ENCODE peak calls at places on chromosomes 1 and 21, in nine cellular contexts. One of them, this sample, is unnamed.

GRCh38 chr1:20125091-20125490 is 5.8 kb upstream of the PLA2G2D start:
- DNase-seq in osteocyte: no peak
- DNase-seq in AG04450: no peak
- DNase-seq in neural progenitor cell: no peak
- DNase-seq in heart left ventricle: no peak
- DNase-seq in fibroblast of pulmonary artery: no peak
- DNase-seq in GM12865: no peak
- DNase-seq in HCT116: no peak
- DNase-seq in mesothelial cell of epicardium: no peak
- DNase-seq in this sample: no peak

GRCh38 chr1:5994713-5995621 is 2.7 kb upstream of the NPHP4 start:
- DNase-seq in mesothelial cell of epicardium: no peak
- DNase-seq in heart left ventricle: peak; percentile 35
- DNase-seq in HCT116: no peak
- DNase-seq in osteocyte: no peak
- DNase-seq in AG04450: no peak
- DNase-seq in fibroblast of pulmonary artery: no peak
- DNase-seq in GM12865: peak; percentile 79
- DNase-seq in neural progenitor cell: no peak
- DNase-seq in this sample: peak; percentile 69

GRCh38 chr1:153439273-153439672 is 21.2 kb downstream of the S100A7 start:
- DNase-seq in AG04450: no peak
- DNase-seq in heart left ventricle: no peak
- DNase-seq in fibroblast of pulmonary artery: no peak
- DNase-seq in mesothelial cell of epicardium: no peak
- DNase-seq in GM12865: no peak
- DNase-seq in HCT116: no peak
- DNase-seq in neural progenitor cell: no peak
- DNase-seq in osteocyte: peak; percentile 78
- DNase-seq in this sample: no peak

GRCh38 chr1:11330411-11330810 is 57.4 kb downstream of the UBIAD1 start:
- DNase-seq in fibroblast of pulmonary artery: no peak
- DNase-seq in HCT116: no peak
- DNase-seq in AG04450: no peak
- DNase-seq in mesothelial cell of epicardium: no peak
- DNase-seq in GM12865: no peak
- DNase-seq in heart left ventricle: no peak
- DNase-seq in neural progenitor cell: no peak
- DNase-seq in osteocyte: no peak
- DNase-seq in this sample: no peak

GRCh38 chr1:902802-903201 is 20.9 kb upstream of the SAMD11 start:
- DNase-seq in heart left ventricle: no peak
- DNase-seq in GM12865: peak; percentile 0
- DNase-seq in osteocyte: no peak
- DNase-seq in neural progenitor cell: peak; percentile 1
- DNase-seq in AG04450: no peak
- DNase-seq in HCT116: no peak
- DNase-seq in fibroblast of pulmonary artery: no peak
- DNase-seq in mesothelial cell of epicardium: no peak
- DNase-seq in this sample: peak; percentile 3

GRCh38 chr1:112114540-112114939 is 125.1 kb upstream of the KCND3 start:
- DNase-seq in HCT116: no peak
- DNase-seq in AG04450: no peak
- DNase-seq in heart left ventricle: no peak
- DNase-seq in osteocyte: no peak
- DNase-seq in GM12865: peak; percentile 1
- DNase-seq in fibroblast of pulmonary artery: no peak
- DNase-seq in mesothelial cell of epicardium: no peak
- DNase-seq in neural progenitor cell: no peak
- DNase-seq in this sample: no peak

GRCh38 chr1:50416553-50417453 is 6.4 kb downstream of the DMRTA2 start:
- DNase-seq in mesothelial cell of epicardium: no peak
- DNase-seq in heart left ventricle: no peak
- DNase-seq in AG04450: no peak
- DNase-seq in HCT116: no peak
- DNase-seq in GM12865: no peak
- DNase-seq in fibroblast of pulmonary artery: no peak
- DNase-seq in neural progenitor cell: peak; percentile 61
- DNase-seq in osteocyte: no peak
- DNase-seq in this sample: no peak

GRCh38 chr1:4553761-4554160 is 100.6 kb upstream of the AJAP1 start:
- DNase-seq in HCT116: no peak
- DNase-seq in osteocyte: peak; percentile 44
- DNase-seq in neural progenitor cell: no peak
- DNase-seq in heart left ventricle: no peak
- DNase-seq in mesothelial cell of epicardium: no peak
- DNase-seq in fibroblast of pulmonary artery: no peak
- DNase-seq in AG04450: no peak
- DNase-seq in GM12865: no peak
- DNase-seq in this sample: no peak

GRCh38 chr1:9598316-9598700 is 9.6 kb downstream of the TMEM201 start:
- DNase-seq in neural progenitor cell: no peak
- DNase-seq in AG04450: no peak
- DNase-seq in heart left ventricle: no peak
- DNase-seq in HCT116: no peak
- DNase-seq in GM12865: no peak
- DNase-seq in fibroblast of pulmonary artery: no peak
- DNase-seq in mesothelial cell of epicardium: no peak
- DNase-seq in osteocyte: no peak
- DNase-seq in this sample: no peak

GRCh38 chr1:1068374-1069060 is 5.6 kb downstream of the RNF223 start:
- DNase-seq in HCT116: no peak
- DNase-seq in GM12865: peak; percentile 37
- DNase-seq in heart left ventricle: no peak
- DNase-seq in osteocyte: no peak
- DNase-seq in fibroblast of pulmonary artery: no peak
- DNase-seq in neural progenitor cell: peak; percentile 52
- DNase-seq in mesothelial cell of epicardium: no peak
- DNase-seq in AG04450: no peak
- DNase-seq in this sample: peak; percentile 88

GRCh38 chr1:233105225-233105624 is 154.8 kb downstream of the NTPCR start:
- DNase-seq in fibroblast of pulmonary artery: peak; percentile 63
- DNase-seq in HCT116: no peak
- DNase-seq in osteocyte: no peak
- DNase-seq in neural progenitor cell: no peak
- DNase-seq in mesothelial cell of epicardium: no peak
- DNase-seq in AG04450: no peak
- DNase-seq in heart left ventricle: no peak
- DNase-seq in GM12865: no peak
- DNase-seq in this sample: no peak

GRCh38 chr1:155570593-155570990 is 8.0 kb upstream of the ASH1L start:
- DNase-seq in osteocyte: no peak
- DNase-seq in GM12865: no peak
- DNase-seq in mesothelial cell of epicardium: no peak
- DNase-seq in neural progenitor cell: no peak
- DNase-seq in fibroblast of pulmonary artery: peak; percentile 18
- DNase-seq in HCT116: no peak
- DNase-seq in heart left ventricle: no peak
- DNase-seq in AG04450: no peak
- DNase-seq in this sample: no peak

GRCh38 chr21:45287438-45288391 is at the start of gene POFUT2:
- DNase-seq in mesothelial cell of epicardium: peak; percentile 98
- DNase-seq in fibroblast of pulmonary artery: peak; percentile 96
- DNase-seq in AG04450: peak; percentile 87
- DNase-seq in neural progenitor cell: peak; percentile 99
- DNase-seq in HCT116: peak; percentile 85
- DNase-seq in osteocyte: peak; percentile 100
- DNase-seq in heart left ventricle: peak; percentile 98
- DNase-seq in GM12865: peak; percentile 97
- DNase-seq in this sample: peak; percentile 100

GRCh38 chr1:44246806-44247205 is 33.5 kb downstream of the DMAP1 start:
- DNase-seq in fibroblast of pulmonary artery: no peak
- DNase-seq in osteocyte: no peak
- DNase-seq in HCT116: no peak
- DNase-seq in neural progenitor cell: no peak
- DNase-seq in GM12865: no peak
- DNase-seq in mesothelial cell of epicardium: no peak
- DNase-seq in heart left ventricle: no peak
- DNase-seq in AG04450: no peak
- DNase-seq in this sample: no peak

GRCh38 chr21:17463441-17463840 is 49.4 kb upstream of the CXADR start:
- DNase-seq in heart left ventricle: no peak
- DNase-seq in HCT116: no peak
- DNase-seq in fibroblast of pulmonary artery: peak; percentile 92
- DNase-seq in AG04450: peak; percentile 76
- DNase-seq in mesothelial cell of epicardium: no peak
- DNase-seq in neural progenitor cell: peak; percentile 64
- DNase-seq in osteocyte: no peak
- DNase-seq in GM12865: no peak
- DNase-seq in this sample: no peak

GRCh38 chr1:34057347-34057746 is 107.7 kb downstream of the CSMD2 start:
- DNase-seq in mesothelial cell of epicardium: no peak
- DNase-seq in heart left ventricle: peak; percentile 44
- DNase-seq in AG04450: no peak
- DNase-seq in fibroblast of pulmonary artery: no peak
- DNase-seq in osteocyte: no peak
- DNase-seq in HCT116: no peak
- DNase-seq in neural progenitor cell: peak; percentile 54
- DNase-seq in GM12865: no peak
- DNase-seq in this sample: no peak

GRCh38 chr1:33424610-33425009 is 6.3 kb downstream of the PHC2 start:
- DNase-seq in fibroblast of pulmonary artery: no peak
- DNase-seq in GM12865: no peak
- DNase-seq in HCT116: no peak
- DNase-seq in osteocyte: no peak
- DNase-seq in mesothelial cell of epicardium: no peak
- DNase-seq in AG04450: no peak
- DNase-seq in heart left ventricle: no peak
- DNase-seq in neural progenitor cell: no peak
- DNase-seq in this sample: no peak

GRCh38 chr1:234656981-234657651 is 47.1 kb upstream of the IRF2BP2 start:
- DNase-seq in osteocyte: no peak
- DNase-seq in heart left ventricle: no peak
- DNase-seq in mesothelial cell of epicardium: no peak
- DNase-seq in fibroblast of pulmonary artery: peak; percentile 88
- DNase-seq in AG04450: peak; percentile 75
- DNase-seq in neural progenitor cell: no peak
- DNase-seq in GM12865: peak; percentile 41
- DNase-seq in HCT116: peak; percentile 86
- DNase-seq in this sample: peak; percentile 32
- TF ChIP-seq CTCF in osteocyte: no peak
- TF ChIP-seq CTCF in heart left ventricle: no peak
- TF ChIP-seq CTCF in mesothelial cell of epicardium: no peak
- TF ChIP-seq CTCF in fibroblast of pulmonary artery: peak; percentile 7
- TF ChIP-seq CTCF in AG04450: no peak
- TF ChIP-seq CTCF in neural progenitor cell: no peak
- TF ChIP-seq CTCF in GM12865: no peak
- TF ChIP-seq CTCF in HCT116: no peak
- TF ChIP-seq CTCF in this sample: no peak

GRCh38 chr1:88088481-88088880 is 595.6 kb upstream of the PKN2 start:
- DNase-seq in HCT116: no peak
- DNase-seq in fibroblast of pulmonary artery: no peak
- DNase-seq in osteocyte: no peak
- DNase-seq in heart left ventricle: peak; percentile 27
- DNase-seq in mesothelial cell of epicardium: no peak
- DNase-seq in neural progenitor cell: peak; percentile 43
- DNase-seq in AG04450: no peak
- DNase-seq in GM12865: no peak
- DNase-seq in this sample: no peak

DNA sequence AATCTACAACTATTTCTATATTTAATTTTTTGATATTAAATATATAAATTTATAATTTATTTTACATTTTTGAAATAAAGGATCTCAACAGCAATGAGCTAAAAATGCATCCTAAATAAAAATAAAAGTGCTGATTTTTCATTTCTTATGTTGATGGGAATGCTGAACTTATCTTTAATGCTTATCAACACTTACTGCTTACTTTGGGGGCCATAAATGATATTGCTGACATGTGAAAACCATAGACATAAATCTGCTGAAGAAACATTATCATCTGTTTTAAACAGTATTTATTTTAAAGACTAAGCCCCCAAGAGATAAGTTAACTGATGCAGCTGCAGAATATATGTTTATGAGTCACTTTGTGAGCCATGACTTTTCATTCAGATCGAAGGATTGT is 594.1 kb upstream of the PKN2 start:
- DNase-seq in HCT116: no peak
- DNase-seq in GM12865: no peak
- DNase-seq in neural progenitor cell: no peak
- DNase-seq in fibroblast of pulmonary artery: no peak
- DNase-seq in AG04450: no peak
- DNase-seq in heart left ventricle: no peak
- DNase-seq in osteocyte: no peak
- DNase-seq in mesothelial cell of epicardium: no peak
- DNase-seq in this sample: no peak
- TF ChIP-seq CTCF in HCT116: no peak
- TF ChIP-seq CTCF in GM12865: no peak
- TF ChIP-seq CTCF in neural progenitor cell: no peak
- TF ChIP-seq CTCF in fibroblast of pulmonary artery: no peak
- TF ChIP-seq CTCF in AG04450: no peak
- TF ChIP-seq CTCF in heart left ventricle: no peak
- TF ChIP-seq CTCF in osteocyte: no peak
- TF ChIP-seq CTCF in mesothelial cell of epicardium: no peak
- TF ChIP-seq CTCF in this sample: no peak

GRCh38 chr1:239814306-239814881 is 277.3 kb upstream of the FMN2 start:
- DNase-seq in heart left ventricle: no peak
- DNase-seq in neural progenitor cell: no peak
- DNase-seq in fibroblast of pulmonary artery: peak; percentile 26
- DNase-seq in GM12865: no peak
- DNase-seq in AG04450: no peak
- DNase-seq in mesothelial cell of epicardium: no peak
- DNase-seq in HCT116: no peak
- DNase-seq in osteocyte: no peak
- DNase-seq in this sample: no peak
- TF ChIP-seq CTCF in heart left ventricle: no peak
- TF ChIP-seq CTCF in neural progenitor cell: no peak
- TF ChIP-seq CTCF in fibroblast of pulmonary artery: no peak
- TF ChIP-seq CTCF in GM12865: no peak
- TF ChIP-seq CTCF in AG04450: no peak
- TF ChIP-seq CTCF in mesothelial cell of epicardium: no peak
- TF ChIP-seq CTCF in HCT116: no peak
- TF ChIP-seq CTCF in osteocyte: no peak
- TF ChIP-seq CTCF in this sample: no peak

DNA sequence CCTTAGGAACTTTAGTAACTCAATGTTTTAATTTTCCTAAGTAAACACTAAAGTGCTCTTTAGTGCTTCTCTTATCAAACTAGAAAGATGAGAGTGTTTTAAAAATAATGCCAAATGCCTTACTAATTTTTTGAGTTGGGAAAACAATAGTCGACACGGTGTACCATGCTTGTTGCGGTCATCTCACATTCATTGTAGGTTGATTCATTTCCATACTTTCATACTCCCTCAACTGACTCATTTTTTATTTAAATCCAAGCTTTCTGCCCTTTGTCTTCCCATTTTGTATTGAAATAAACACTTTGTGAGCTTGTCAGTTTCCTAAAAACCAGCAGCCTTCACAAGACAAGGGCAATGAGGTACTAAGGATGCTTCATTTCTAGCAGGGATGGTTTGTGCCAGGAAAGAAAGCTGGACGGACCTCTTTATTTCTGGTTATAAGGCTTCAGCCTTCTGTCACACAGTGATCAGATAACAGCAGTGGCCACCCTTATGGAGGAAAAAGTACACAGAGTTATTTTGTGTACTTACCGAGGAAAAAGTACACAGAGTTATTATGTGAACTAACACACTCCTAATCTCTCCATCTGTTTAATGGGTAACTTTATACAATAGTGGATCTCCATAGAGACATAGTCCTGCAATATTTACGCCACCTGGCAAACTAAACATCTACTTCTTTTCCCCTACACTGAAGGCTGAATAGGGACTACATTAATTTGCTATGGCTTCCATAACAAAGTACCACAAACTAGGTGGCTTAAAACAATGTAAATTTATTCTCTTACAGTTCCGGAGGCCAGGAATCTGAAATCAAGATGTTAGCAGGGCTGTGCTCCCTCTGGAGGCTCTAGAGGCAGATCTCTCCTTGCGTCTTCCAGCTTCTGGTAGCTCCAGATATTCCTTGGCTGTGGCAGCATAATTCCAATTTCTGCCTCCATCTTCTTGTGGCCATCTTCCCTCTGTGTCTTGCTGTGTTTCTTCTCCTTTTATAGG is 13.0 kb upstream of the CCDC190 start:
- DNase-seq in neural progenitor cell: no peak
- DNase-seq in AG04450: peak; percentile 43
- DNase-seq in osteocyte: no peak
- DNase-seq in mesothelial cell of epicardium: no peak
- DNase-seq in fibroblast of pulmonary artery: peak; percentile 84
- DNase-seq in GM12865: no peak
- DNase-seq in HCT116: no peak
- DNase-seq in heart left ventricle: no peak
- DNase-seq in this sample: no peak
- TF ChIP-seq CTCF in neural progenitor cell: peak; percentile 5
- TF ChIP-seq CTCF in AG04450: peak; percentile 45
- TF ChIP-seq CTCF in osteocyte: peak; percentile 50
- TF ChIP-seq CTCF in mesothelial cell of epicardium: no peak
- TF ChIP-seq CTCF in fibroblast of pulmonary artery: peak; percentile 54
- TF ChIP-seq CTCF in GM12865: no peak
- TF ChIP-seq CTCF in HCT116: no peak
- TF ChIP-seq CTCF in heart left ventricle: no peak
- TF ChIP-seq CTCF in this sample: no peak